ENCODE peak calls at places on chromosomes 2 and 18, in seven cellular contexts. M is head of caudate nucleus, J is fibroblast of lung, N is putamen, C is NCI-H748 treated with DMSO at 0.1 percent for 48 hours, I is amygdala, H is breast epithelium. P is an unnamed sample.

GRCh38 chr18:64244571-64244970 is 95.7 kb upstream of the LINC00305 start:
- DNase-seq in N (no peak), C (peak; percentile 7), J (no peak), H (no peak), M (no peak), I (no peak), P (no peak)

GRCh38 chr2:137961602-137962001 is 2.7 kb upstream of the HNMT start:
- DNase-seq in J (no peak), C (no peak), I (no peak), N (no peak), H (no peak), M (no peak), P (no peak)

GRCh38 chr18:11981633-11982366 is 493 bp downstream of the IMPA2 start:
- DNase-seq in N (no peak), H (no peak), J (peak; percentile 30), M (no peak), C (no peak), I (no peak), P (peak; percentile 22)

GRCh38 chr18:41842886-41843285 is 112.1 kb upstream of the PIK3C3 start:
- DNase-seq in I (no peak), H (no peak), C (no peak), J (peak; percentile 26), M (no peak), N (no peak), P (no peak)

GRCh38 chr2:28320009-28320365 is 72.7 kb upstream of the FOSL2 start:
- DNase-seq in I (no peak), J (no peak), H (no peak), M (no peak), N (no peak), C (no peak), P (no peak)

GRCh38 chr2:2328847-2329246 is 2.2 kb downstream of the MYT1L start:
- DNase-seq in I (no peak), H (no peak), M (no peak), J (no peak), C (peak; percentile 80), N (no peak), P (no peak)

GRCh38 chr18:10995576-10995975 is 153.8 kb downstream of the PIEZO2 start:
- DNase-seq in I (no peak), N (no peak), J (no peak), M (no peak), C (no peak), H (no peak), P (no peak)

GRCh38 chr2:53202063-53202462 is 565.5 kb upstream of the CHAC2 start:
- DNase-seq in M (no peak), I (no peak), N (no peak), H (no peak), C (peak; percentile 6), J (peak; percentile 91), P (peak; percentile 49)

GRCh38 chr18:649341-649740 is 8.1 kb upstream of the TYMS start:
- DNase-seq in I (no peak), N (no peak), M (no peak), C (peak; percentile 54), H (no peak), J (no peak), P (no peak)